ENCODE peak calls at places on chromosomes 1 and 21, in five cellular contexts. I is naive thymus-derived CD8-positive, alpha-beta T cell; L is AG10803; K is activated CD8-positive, alpha-beta memory T cell treated with anti-CD3 and anti-CD28 coated beads for 4 hours; M is NCI-H446. U is an unnamed sample.

GRCh38 chr1:92211166-92211565 is 6.5 kb upstream of the C1orf146 start:
- DNase-seq in I (no peak), M (no peak), K (no peak), L (peak), U (peak)

GRCh38 chr1:70358921-70359564 is 4.5 kb upstream of the ANKRD13C start:
- DNase-seq in I (no peak), L (peak), K (no peak), M (no peak), U (peak)

GRCh38 chr1:66073357-66073756 is 280.7 kb downstream of the PDE4B start:
- DNase-seq in L (no peak), I (no peak), K (no peak), M (no peak), U (no peak)

GRCh38 chr1:98459471-98459870 is 202.1 kb upstream of the SNX7 start:
- DNase-seq in L (no peak), M (no peak), I (no peak), K (no peak), U (no peak)

GRCh38 chr21:45084881-45085536 is 10.6 kb downstream of the ADARB1 start:
- DNase-seq in I (no peak), K (no peak), L (no peak), M (no peak), U (no peak)

GRCh38 chr1:106072909-106073600 is 983.4 kb upstream of the PRMT6 start:
- DNase-seq in M (no peak), L (no peak), I (no peak), K (no peak), U (no peak)

GRCh38 chr1:203428981-203429599 is 46.5 kb upstream of the PRELP start:
- DNase-seq in K (no peak), M (no peak), L (no peak), I (no peak), U (no peak)

GRCh38 chr1:227885135-227885647 is 62.5 kb downstream of the WNT9A start:
- DNase-seq in M (no peak), K (no peak), L (no peak), I (no peak), U (no peak)

GRCh38 chr21:16193758-16194606 is 464.2 kb downstream of the USP25 start:
- DNase-seq in L (peak), I (no peak), K (no peak), M (no peak), U (peak)

GRCh38 chr1:108644984-108645383 is 15.9 kb downstream of the HENMT1 start:
- DNase-seq in K (peak), M (no peak), I (no peak), L (no peak), U (no peak)